ENCODE peak calls at places on chromosomes 4 and X, in nine cellular contexts. One of them, this sample, is unnamed.

GRCh38 chr4:183444149-183444952 is at the start of gene CDKN2AIP:
- DNase-seq in adipocyte: peak
- DNase-seq in ascending aorta: peak
- DNase-seq in neural progenitor cell: peak
- DNase-seq in aorta: peak
- DNase-seq in epithelial cell of proximal tubule: no peak
- DNase-seq in adrenal gland: peak
- DNase-seq in pancreas: peak
- DNase-seq in breast epithelium: peak
- DNase-seq in this sample: peak

GRCh38 chrX:153494541-153495361 is at the start of gene BGN:
- DNase-seq in adipocyte: peak
- DNase-seq in ascending aorta: no peak
- DNase-seq in adrenal gland: peak
- DNase-seq in aorta: peak
- DNase-seq in neural progenitor cell: peak
- DNase-seq in epithelial cell of proximal tubule: no peak
- DNase-seq in pancreas: no peak
- DNase-seq in breast epithelium: no peak
- DNase-seq in this sample: no peak

GRCh38 chr4:48290146-48290772 is 20.6 kb upstream of the TEC start:
- DNase-seq in ascending aorta: no peak
- DNase-seq in breast epithelium: no peak
- DNase-seq in aorta: no peak
- DNase-seq in epithelial cell of proximal tubule: no peak
- DNase-seq in pancreas: no peak
- DNase-seq in neural progenitor cell: peak
- DNase-seq in adrenal gland: no peak
- DNase-seq in adipocyte: no peak
- DNase-seq in this sample: no peak

GRCh38 chr4:37890501-37891220 is at the start of gene TBC1D1:
- DNase-seq in pancreas: peak
- DNase-seq in adipocyte: peak
- DNase-seq in neural progenitor cell: peak
- DNase-seq in aorta: peak
- DNase-seq in adrenal gland: peak
- DNase-seq in ascending aorta: peak
- DNase-seq in epithelial cell of proximal tubule: no peak
- DNase-seq in breast epithelium: peak
- DNase-seq in this sample: no peak

GRCh38 chrX:6904178-6904577 is 243.3 kb upstream of the STS start:
- DNase-seq in ascending aorta: no peak
- DNase-seq in aorta: no peak
- DNase-seq in pancreas: no peak
- DNase-seq in adipocyte: no peak
- DNase-seq in breast epithelium: no peak
- DNase-seq in epithelial cell of proximal tubule: no peak
- DNase-seq in adrenal gland: no peak
- DNase-seq in neural progenitor cell: no peak
- DNase-seq in this sample: no peak

GRCh38 chrX:110466790-110467189 is 108.1 kb downstream of the RTL9 start:
- DNase-seq in breast epithelium: no peak
- DNase-seq in adrenal gland: no peak
- DNase-seq in pancreas: no peak
- DNase-seq in neural progenitor cell: no peak
- DNase-seq in ascending aorta: no peak
- DNase-seq in epithelial cell of proximal tubule: no peak
- DNase-seq in aorta: no peak
- DNase-seq in adipocyte: no peak
- DNase-seq in this sample: no peak

GRCh38 chr4:28179126-28179525 is 1318.5 kb downstream of the STIM2 start:
- DNase-seq in neural progenitor cell: no peak
- DNase-seq in epithelial cell of proximal tubule: no peak
- DNase-seq in aorta: no peak
- DNase-seq in ascending aorta: no peak
- DNase-seq in adrenal gland: no peak
- DNase-seq in pancreas: no peak
- DNase-seq in adipocyte: no peak
- DNase-seq in breast epithelium: no peak
- DNase-seq in this sample: no peak

GRCh38 chr4:164617426-164617825 is 136.5 kb upstream of the SMIM31 start:
- DNase-seq in adipocyte: no peak
- DNase-seq in pancreas: no peak
- DNase-seq in breast epithelium: no peak
- DNase-seq in epithelial cell of proximal tubule: no peak
- DNase-seq in adrenal gland: no peak
- DNase-seq in neural progenitor cell: no peak
- DNase-seq in ascending aorta: no peak
- DNase-seq in aorta: no peak
- DNase-seq in this sample: no peak

GRCh38 chrX:154019633-154020499 is at the start of gene IRAK1:
- DNase-seq in aorta: peak
- DNase-seq in adipocyte: peak
- DNase-seq in ascending aorta: no peak
- DNase-seq in adrenal gland: peak
- DNase-seq in pancreas: peak
- DNase-seq in breast epithelium: no peak
- DNase-seq in epithelial cell of proximal tubule: no peak
- DNase-seq in neural progenitor cell: peak
- DNase-seq in this sample: no peak

GRCh38 chr4:176548571-176548970 is 228.8 kb downstream of the SPCS3 start:
- DNase-seq in breast epithelium: no peak
- DNase-seq in adrenal gland: no peak
- DNase-seq in neural progenitor cell: no peak
- DNase-seq in aorta: no peak
- DNase-seq in epithelial cell of proximal tubule: no peak
- DNase-seq in pancreas: no peak
- DNase-seq in adipocyte: peak
- DNase-seq in ascending aorta: no peak
- DNase-seq in this sample: peak

GRCh38 chr4:6641971-6642320 is 1.5 kb downstream of the MRFAP1 start:
- DNase-seq in ascending aorta: no peak
- DNase-seq in aorta: no peak
- DNase-seq in pancreas: no peak
- DNase-seq in adipocyte: peak
- DNase-seq in adrenal gland: no peak
- DNase-seq in breast epithelium: no peak
- DNase-seq in epithelial cell of proximal tubule: no peak
- DNase-seq in neural progenitor cell: peak
- DNase-seq in this sample: no peak

GRCh38 chrX:20139966-20140365 is 1.7 kb downstream of the EIF1AX start:
- DNase-seq in epithelial cell of proximal tubule: no peak
- DNase-seq in neural progenitor cell: no peak
- DNase-seq in aorta: no peak
- DNase-seq in ascending aorta: no peak
- DNase-seq in pancreas: no peak
- DNase-seq in adrenal gland: no peak
- DNase-seq in adipocyte: peak
- DNase-seq in breast epithelium: no peak
- DNase-seq in this sample: no peak

GRCh38 chrX:69068295-69069085 is 96.8 kb downstream of the PJA1 start:
- DNase-seq in neural progenitor cell: no peak
- DNase-seq in adrenal gland: no peak
- DNase-seq in epithelial cell of proximal tubule: no peak
- DNase-seq in pancreas: no peak
- DNase-seq in aorta: peak
- DNase-seq in adipocyte: no peak
- DNase-seq in breast epithelium: no peak
- DNase-seq in ascending aorta: no peak
- DNase-seq in this sample: no peak

GRCh38 chrX:25011589-25012432 is 4.0 kb downstream of the ARX start:
- DNase-seq in pancreas: no peak
- DNase-seq in adrenal gland: no peak
- DNase-seq in neural progenitor cell: peak
- DNase-seq in breast epithelium: no peak
- DNase-seq in aorta: no peak
- DNase-seq in ascending aorta: no peak
- DNase-seq in epithelial cell of proximal tubule: no peak
- DNase-seq in adipocyte: no peak
- DNase-seq in this sample: no peak

DNA sequence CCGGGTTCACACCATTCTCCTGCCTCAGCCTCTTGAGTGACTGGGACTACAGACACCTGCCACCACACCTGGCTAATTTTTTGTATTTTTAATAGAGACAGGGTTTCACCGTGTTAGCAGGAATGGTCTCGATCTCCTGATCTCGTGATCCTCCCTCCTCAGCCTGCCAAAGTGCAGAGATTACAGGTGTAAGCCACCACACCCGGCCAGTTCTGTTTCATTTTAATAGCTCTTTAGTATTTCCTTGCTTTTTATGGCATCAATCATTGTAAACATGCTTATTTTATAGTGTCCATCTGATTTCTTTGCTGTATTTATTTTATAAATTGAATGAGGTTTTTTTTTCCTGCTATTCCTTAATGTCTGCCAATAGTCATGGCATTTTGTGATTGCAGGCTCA is 7.6 kb upstream of the AP1AR start:
- DNase-seq in pancreas: no peak
- DNase-seq in neural progenitor cell: no peak
- DNase-seq in adrenal gland: no peak
- DNase-seq in ascending aorta: no peak
- DNase-seq in adipocyte: no peak
- DNase-seq in epithelial cell of proximal tubule: no peak
- DNase-seq in breast epithelium: no peak
- DNase-seq in aorta: no peak
- DNase-seq in this sample: no peak
- H3K4me3 ChIP-seq in pancreas: no peak
- H3K4me3 ChIP-seq in neural progenitor cell: no peak
- H3K4me3 ChIP-seq in adrenal gland: no peak
- H3K4me3 ChIP-seq in ascending aorta: no peak
- H3K4me3 ChIP-seq in adipocyte: no peak
- H3K4me3 ChIP-seq in epithelial cell of proximal tubule: no peak
- H3K4me3 ChIP-seq in breast epithelium: no peak
- H3K4me3 ChIP-seq in aorta: no peak
- H3K4me3 ChIP-seq in this sample: no peak

DNA sequence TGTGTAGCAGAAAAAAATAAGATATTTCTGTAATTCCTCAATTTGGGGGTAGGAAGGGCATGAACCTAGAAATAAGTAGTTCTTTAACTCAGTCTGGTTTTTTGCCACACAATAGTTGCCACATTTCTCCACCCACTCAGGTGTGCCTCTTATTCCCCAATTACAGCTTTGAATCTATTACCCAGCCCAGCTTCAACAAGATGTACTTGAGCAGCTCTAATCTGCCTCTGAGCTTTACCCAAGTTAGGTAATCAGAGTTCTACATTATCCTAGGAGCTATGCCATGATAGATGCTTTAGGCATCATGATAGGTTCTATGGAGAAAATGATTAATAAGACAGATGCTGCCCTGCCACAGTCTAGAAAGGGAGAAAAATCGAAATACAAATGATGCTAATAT is 117.4 kb upstream of the GPRIN3 start:
- DNase-seq in neural progenitor cell: no peak
- DNase-seq in ascending aorta: no peak
- DNase-seq in epithelial cell of proximal tubule: no peak
- DNase-seq in pancreas: no peak
- DNase-seq in adrenal gland: no peak
- DNase-seq in breast epithelium: no peak
- DNase-seq in adipocyte: no peak
- DNase-seq in aorta: no peak
- DNase-seq in this sample: no peak
- H3K4me3 ChIP-seq in neural progenitor cell: no peak
- H3K4me3 ChIP-seq in ascending aorta: no peak
- H3K4me3 ChIP-seq in epithelial cell of proximal tubule: no peak
- H3K4me3 ChIP-seq in pancreas: no peak
- H3K4me3 ChIP-seq in adrenal gland: no peak
- H3K4me3 ChIP-seq in breast epithelium: no peak
- H3K4me3 ChIP-seq in adipocyte: no peak
- H3K4me3 ChIP-seq in aorta: no peak
- H3K4me3 ChIP-seq in this sample: no peak

GRCh38 chr4:1315306-1315705 is 25.6 kb downstream of the MAEA start:
- DNase-seq in breast epithelium: no peak
- DNase-seq in neural progenitor cell: no peak
- DNase-seq in aorta: no peak
- DNase-seq in adipocyte: no peak
- DNase-seq in adrenal gland: no peak
- DNase-seq in epithelial cell of proximal tubule: no peak
- DNase-seq in ascending aorta: no peak
- DNase-seq in pancreas: no peak
- DNase-seq in this sample: no peak
- H3K4me3 ChIP-seq in breast epithelium: no peak
- H3K4me3 ChIP-seq in neural progenitor cell: no peak
- H3K4me3 ChIP-seq in aorta: no peak
- H3K4me3 ChIP-seq in adipocyte: no peak
- H3K4me3 ChIP-seq in adrenal gland: no peak
- H3K4me3 ChIP-seq in epithelial cell of proximal tubule: no peak
- H3K4me3 ChIP-seq in ascending aorta: no peak
- H3K4me3 ChIP-seq in pancreas: no peak
- H3K4me3 ChIP-seq in this sample: no peak

GRCh38 chr4:40193018-40193571 is 3.7 kb upstream of the RHOH start:
- DNase-seq in breast epithelium: no peak
- DNase-seq in adrenal gland: no peak
- DNase-seq in ascending aorta: no peak
- DNase-seq in epithelial cell of proximal tubule: no peak
- DNase-seq in adipocyte: no peak
- DNase-seq in pancreas: no peak
- DNase-seq in aorta: no peak
- DNase-seq in neural progenitor cell: no peak
- DNase-seq in this sample: no peak

GRCh38 chr4:40196260-40196659 is 571 bp upstream of the RHOH start:
- DNase-seq in adipocyte: no peak
- DNase-seq in breast epithelium: no peak
- DNase-seq in neural progenitor cell: no peak
- DNase-seq in pancreas: no peak
- DNase-seq in aorta: no peak
- DNase-seq in adrenal gland: no peak
- DNase-seq in ascending aorta: no peak
- DNase-seq in epithelial cell of proximal tubule: no peak
- DNase-seq in this sample: no peak

GRCh38 chr4:40195182-40196177 is 1.4 kb upstream of the RHOH start:
- DNase-seq in aorta: no peak
- DNase-seq in adipocyte: no peak
- DNase-seq in breast epithelium: no peak
- DNase-seq in pancreas: no peak
- DNase-seq in ascending aorta: no peak
- DNase-seq in epithelial cell of proximal tubule: no peak
- DNase-seq in adrenal gland: no peak
- DNase-seq in neural progenitor cell: no peak
- DNase-seq in this sample: no peak

GRCh38 chr4:40193578-40193977 is 3.3 kb upstream of the RHOH start:
- DNase-seq in ascending aorta: no peak
- DNase-seq in breast epithelium: no peak
- DNase-seq in epithelial cell of proximal tubule: no peak
- DNase-seq in adrenal gland: no peak
- DNase-seq in aorta: no peak
- DNase-seq in pancreas: no peak
- DNase-seq in adipocyte: no peak
- DNase-seq in neural progenitor cell: no peak
- DNase-seq in this sample: no peak

DNA sequence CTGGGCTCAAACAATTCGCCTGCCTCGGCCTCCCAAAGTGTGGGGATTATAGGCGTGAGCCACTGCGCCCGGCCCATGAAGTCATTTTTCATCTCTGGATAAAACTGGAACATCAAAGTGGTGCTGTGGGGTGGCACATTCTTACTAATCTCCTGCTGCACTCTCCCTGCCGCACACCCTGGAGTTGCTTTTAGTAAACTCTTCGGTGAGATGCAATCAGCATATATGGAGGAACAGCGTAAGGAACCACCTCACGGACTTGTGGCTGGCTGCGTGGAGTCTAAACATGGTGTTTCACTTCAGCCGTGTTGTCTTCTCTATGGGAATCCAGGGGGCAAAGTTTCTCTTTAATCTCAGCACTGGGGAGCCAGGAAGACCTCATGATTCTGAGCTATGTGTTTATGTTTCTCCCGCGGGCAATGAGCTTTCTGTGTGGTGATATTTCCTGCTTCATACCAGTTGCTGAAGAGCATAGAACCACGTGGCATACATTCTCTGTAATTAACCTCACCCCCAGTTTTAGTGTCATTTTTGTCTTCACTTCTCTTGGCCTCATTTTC is 2.1 kb upstream of the RHOH start:
- DNase-seq in breast epithelium: peak
- DNase-seq in aorta: no peak
- DNase-seq in ascending aorta: no peak
- DNase-seq in pancreas: no peak
- DNase-seq in neural progenitor cell: no peak
- DNase-seq in adipocyte: peak
- DNase-seq in epithelial cell of proximal tubule: no peak
- DNase-seq in adrenal gland: no peak
- DNase-seq in this sample: no peak
- H3K4me3 ChIP-seq in breast epithelium: no peak
- H3K4me3 ChIP-seq in aorta: no peak
- H3K4me3 ChIP-seq in ascending aorta: no peak
- H3K4me3 ChIP-seq in pancreas: no peak
- H3K4me3 ChIP-seq in neural progenitor cell: no peak
- H3K4me3 ChIP-seq in adipocyte: no peak
- H3K4me3 ChIP-seq in epithelial cell of proximal tubule: no peak
- H3K4me3 ChIP-seq in adrenal gland: no peak
- H3K4me3 ChIP-seq in this sample: no peak

This sample was measured in kidney epithelial cell.